ENCODE peak calls at places on chromosomes 6 and 20, in ten cellular contexts. U is AG20443; X is breast epithelium; P is bronchial epithelial cell; F is BJ; J is sciatic nerve; K is NCI-H1417; O is KG1; E is stimulated activated CD4-positive, alpha-beta T cell treated with anti-CD3 and anti-CD28 coated beads, Interleukin-2, amount 100 ng/mL, for 24 hours; A is small intestine. M is an unnamed sample.

GRCh38 chr20:2114990-2115681 is 13.5 kb downstream of the STK35 start:
- DNase-seq in E (no peak), J (no peak), F (no peak), U (no peak), K (no peak), O (no peak), A (no peak), P (peak), X (no peak), M (no peak)

GRCh38 chr6:45851001-45851400 is 164.7 kb downstream of the CLIC5 start:
- DNase-seq in U (no peak), X (no peak), O (no peak), P (no peak), F (no peak), A (no peak), E (no peak), K (no peak), J (no peak), M (no peak)

GRCh38 chr6:15926256-15926655 is 202.6 kb upstream of the MYLIP start:
- DNase-seq in P (no peak), U (no peak), A (no peak), F (no peak), E (no peak), X (no peak), K (no peak), J (no peak), O (no peak), M (no peak)

GRCh38 chr20:43771791-43772190 is 45.0 kb upstream of the GTSF1L start:
- DNase-seq in E (no peak), J (no peak), X (no peak), A (no peak), O (no peak), P (no peak), K (no peak), F (no peak), U (no peak), M (no peak)

GRCh38 chr20:9054176-9054575 is 14.7 kb upstream of the PLCB4 start:
- DNase-seq in P (no peak), K (no peak), U (peak), E (no peak), O (no peak), X (no peak), F (peak), J (no peak), A (no peak), M (no peak)

GRCh38 chr20:59122377-59122932 is 41.2 kb upstream of the ZNF831 start:
- DNase-seq in A (no peak), U (no peak), K (no peak), O (no peak), E (peak), J (no peak), P (no peak), X (no peak), F (no peak), M (no peak)

GRCh38 chr6:86526238-86526637 is 411.1 kb upstream of the HTR1E start:
- DNase-seq in E (no peak), U (no peak), O (no peak), X (no peak), P (peak), K (no peak), F (no peak), A (no peak), J (no peak), M (no peak)

GRCh38 chr6:1327630-1328029 is 15.7 kb downstream of the FOXQ1 start:
- DNase-seq in K (no peak), A (no peak), P (no peak), O (no peak), J (no peak), U (no peak), F (no peak), E (no peak), X (no peak), M (no peak)

GRCh38 chr6:113809818-113810217 is 47.3 kb upstream of the MARCKS start:
- DNase-seq in P (no peak), U (no peak), F (no peak), K (no peak), O (peak), X (no peak), A (no peak), E (no peak), J (no peak), M (no peak)

GRCh38 chr20:19631410-19631809 is 126.6 kb upstream of the RIN2 start:
- DNase-seq in A (peak), P (no peak), J (no peak), F (no peak), E (no peak), K (no peak), U (no peak), O (no peak), X (no peak), M (no peak)

GRCh38 chr6:37426945-37427510 is 6.0 kb upstream of the CMTR1 start:
- DNase-seq in P (no peak), F (no peak), E (no peak), J (no peak), U (no peak), K (no peak), A (peak), X (no peak), O (no peak), M (no peak)

GRCh38 chr6:8683204-8683603 is 247.9 kb upstream of the SLC35B3 start:
- DNase-seq in X (no peak), P (no peak), U (no peak), E (no peak), J (no peak), O (no peak), A (no peak), F (no peak), K (no peak), M (no peak)

GRCh38 chr20:43534791-43535350 is 24.0 kb upstream of the SGK2 start:
- DNase-seq in A (no peak), U (no peak), X (no peak), E (no peak), J (no peak), O (no peak), K (no peak), P (no peak), F (no peak), M (no peak)

GRCh38 chr6:9370480-9370879 is 935.1 kb upstream of the SLC35B3 start:
- DNase-seq in F (no peak), E (no peak), A (no peak), J (no peak), X (no peak), P (no peak), K (no peak), U (no peak), O (no peak), M (no peak)

GRCh38 chr6:73774311-73774766 is 78.3 kb downstream of the CD109 start:
- DNase-seq in U (peak), O (no peak), J (no peak), P (peak), A (no peak), X (no peak), K (no peak), F (peak), E (no peak), M (peak)

GRCh38 chr6:101879782-101880181 is 486.3 kb downstream of the GRIK2 start:
- DNase-seq in O (no peak), K (no peak), J (no peak), U (no peak), F (no peak), P (no peak), E (no peak), A (no peak), X (no peak), M (no peak)

GRCh38 chr6:16512585-16513109 is 248.6 kb downstream of the ATXN1 start:
- DNase-seq in E (no peak), X (no peak), K (no peak), A (no peak), O (no peak), J (no peak), P (no peak), U (no peak), F (no peak), M (no peak)

GRCh38 chr6:68976260-68976659 is 341.2 kb downstream of the ADGRB3 start:
- DNase-seq in O (no peak), P (no peak), E (no peak), X (no peak), K (no peak), F (no peak), U (no peak), A (no peak), J (no peak), M (no peak)

GRCh38 chr6:27296106-27296783 is 15.8 kb downstream of the POM121L2 start:
- DNase-seq in A (no peak), E (no peak), X (no peak), U (peak), P (peak), K (no peak), J (no peak), O (no peak), F (no peak), M (no peak)

GRCh38 chr20:14919473-14920157 is 582.2 kb upstream of the FLRT3 start:
- DNase-seq in F (peak), J (no peak), K (peak), O (no peak), X (no peak), U (no peak), P (peak), E (no peak), A (peak), M (no peak)

GRCh38 chr6:146700078-146700686 is 101.4 kb downstream of the ADGB start:
- DNase-seq in U (peak), P (peak), A (peak), E (peak), X (peak), F (peak), K (peak), J (peak), O (peak), M (peak)

GRCh38 chr6:90940812-90941481 is 354.1 kb upstream of the MAP3K7 start:
- DNase-seq in P (peak), E (no peak), A (peak), X (no peak), O (peak), J (no peak), K (peak), F (peak), U (peak), M (peak)

GRCh38 chr6:30759575-30760239 is 15.4 kb upstream of the IER3 start:
- DNase-seq in P (peak), U (peak), J (no peak), K (no peak), X (no peak), A (no peak), O (no peak), E (no peak), F (peak), M (peak)

GRCh38 chr6:42177514-42178364 is 4.6 kb downstream of the GUCA1A start:
- DNase-seq in J (no peak), E (peak), F (no peak), O (no peak), P (no peak), K (no peak), U (no peak), X (no peak), A (no peak), M (no peak)

GRCh38 chr20:49646126-49646525 is 67.6 kb downstream of the B4GALT5 start:
- DNase-seq in F (peak), E (no peak), U (peak), X (no peak), A (no peak), P (no peak), K (no peak), O (no peak), J (no peak), M (no peak)

GRCh38 chr6:83185096-83185495 is 8.0 kb downstream of the PGM3 start:
- DNase-seq in A (no peak), U (no peak), O (no peak), P (peak), F (no peak), K (no peak), X (no peak), E (no peak), J (no peak), M (no peak)

GRCh38 chr6:111980979-111981378 is 72.9 kb upstream of the CCN6 start:
- DNase-seq in O (no peak), U (peak), J (peak), X (no peak), P (no peak), E (no peak), K (no peak), A (no peak), F (no peak), M (no peak)

GRCh38 chr6:142174681-142175080 is 27.6 kb downstream of the VTA1 start:
- DNase-seq in P (no peak), J (no peak), E (no peak), A (no peak), O (no peak), U (no peak), X (no peak), K (no peak), F (no peak), M (no peak)

GRCh38 chr20:53262294-53262840 is 290.2 kb downstream of the TSHZ2 start:
- DNase-seq in P (peak), U (no peak), F (no peak), E (no peak), X (no peak), K (no peak), J (no peak), A (no peak), O (no peak), M (no peak)

GRCh38 chr6:35494161-35494563 is 2.7 kb downstream of the TEAD3 start:
- DNase-seq in A (no peak), J (no peak), P (no peak), O (no peak), X (no peak), F (no peak), K (no peak), E (no peak), U (no peak), M (no peak)

GRCh38 chr6:72825265-72825918 is 203.5 kb downstream of the KCNQ5 start:
- DNase-seq in O (no peak), P (peak), U (peak), A (no peak), K (no peak), F (no peak), J (no peak), E (no peak), X (no peak), M (peak)

GRCh38 chr6:20427856-20428255 is 26.2 kb downstream of the E2F3 start:
- DNase-seq in O (no peak), A (peak), P (no peak), J (no peak), K (no peak), U (no peak), X (no peak), F (no peak), E (no peak), M (no peak)

GRCh38 chr6:148358196-148358785 is 15.7 kb downstream of the SASH1 start:
- DNase-seq in F (no peak), O (no peak), P (no peak), X (no peak), J (no peak), U (peak), E (no peak), A (no peak), K (no peak), M (no peak)

GRCh38 chr20:35901678-35902544 is 52.4 kb downstream of the SCAND1 start:
- DNase-seq in F (peak), U (peak), J (no peak), A (peak), K (no peak), P (peak), O (no peak), E (no peak), X (no peak), M (peak)

GRCh38 chr6:34580707-34581560 is 24.8 kb upstream of the SPDEF start:
- DNase-seq in E (no peak), P (no peak), K (peak), J (no peak), A (no peak), U (no peak), X (no peak), O (no peak), F (no peak), M (no peak)

GRCh38 chr6:37783025-37783825 is 36.3 kb upstream of the ZFAND3 start:
- DNase-seq in E (peak), A (no peak), J (peak), O (no peak), F (no peak), K (peak), U (peak), X (no peak), P (no peak), M (no peak)

GRCh38 chr6:89035252-89036106 is 45.1 kb upstream of the PNRC1 start:
- DNase-seq in U (peak), P (peak), K (no peak), F (peak), J (peak), O (no peak), A (peak), X (peak), E (no peak), M (peak)

GRCh38 chr20:62734881-62735280 is 26.2 kb downstream of the NTSR1 start:
- DNase-seq in U (no peak), E (no peak), X (peak), O (no peak), F (no peak), A (no peak), K (no peak), P (no peak), J (peak), M (no peak)

GRCh38 chr6:29708432-29709177 is 14.6 kb upstream of the HLA-F start:
- DNase-seq in E (no peak), U (no peak), J (no peak), P (no peak), A (peak), K (no peak), X (no peak), F (no peak), O (no peak), M (no peak)

M was measured in epithelial cell of proximal tubule.